ENCODE peak calls at places on chromosomes 6 and 20, in six cellular contexts. D is NCI-H2029 treated with DMSO at 0.1 percent for 48 hours, U is endothelial cell, T is cardiac muscle cell, S is RWPE1, V is nephron progenitor cell. W is an unnamed sample.

GRCh38 chr6:111566873-111567517 is 38.7 kb downstream of the TRAF3IP2 start:
- DNase-seq in D (peak; percentile 87), U (peak; percentile 61), T (no peak), S (no peak), V (peak; percentile 17), W (no peak)

GRCh38 chr6:147759088-147759487 is 250.6 kb downstream of the SAMD5 start:
- DNase-seq in D (no peak), U (no peak), T (no peak), S (no peak), V (no peak), W (peak; percentile 44)

GRCh38 chr6:43724914-43725642 is 37.5 kb upstream of the MRPS18A start:
- DNase-seq in D (peak; percentile 79), U (no peak), T (no peak), S (peak; percentile 93), V (no peak), W (peak; percentile 82)

GRCh38 chr6:69812746-69813427 is 16.1 kb upstream of the LMBRD1 start:
- DNase-seq in D (no peak), U (no peak), T (no peak), S (no peak), V (no peak), W (no peak)

GRCh38 chr20:46939031-46939430 is 44.4 kb downstream of the EYA2 start:
- DNase-seq in D (no peak), U (no peak), T (no peak), S (peak; percentile 74), V (no peak), W (no peak)

GRCh38 chr20:19376451-19376971 is 164.1 kb downstream of the SLC24A3 start:
- DNase-seq in D (no peak), U (no peak), T (no peak), S (no peak), V (no peak), W (no peak)

GRCh38 chr6:22752522-22752921 is 183.2 kb downstream of the HDGFL1 start:
- DNase-seq in D (no peak), U (no peak), T (no peak), S (no peak), V (no peak), W (no peak)

GRCh38 chr20:36823126-36823525 is 49.6 kb upstream of the DSN1 start:
- DNase-seq in D (peak; percentile 47), U (no peak), T (no peak), S (no peak), V (no peak), W (no peak)

GRCh38 chr20:1802385-1803215 is 92.6 kb upstream of the SIRPA start:
- DNase-seq in D (no peak), U (peak; percentile 86), T (peak; percentile 78), S (peak; percentile 73), V (peak; percentile 78), W (peak; percentile 85)

GRCh38 chr20:32539063-32539816 is 45.9 kb downstream of the NOL4L start:
- DNase-seq in D (no peak), U (no peak), T (no peak), S (no peak), V (no peak), W (no peak)

GRCh38 chr6:3568396-3569082 is 111.7 kb upstream of the SLC22A23 start:
- DNase-seq in D (peak; percentile 24), U (no peak), T (peak; percentile 83), S (no peak), V (no peak), W (no peak)

GRCh38 chr6:150119256-150119655 is 23.6 kb upstream of the PPP1R14C start:
- DNase-seq in D (no peak), U (no peak), T (no peak), S (no peak), V (no peak), W (no peak)

GRCh38 chr6:36378936-36379335 is 8.5 kb downstream of the ETV7 start:
- DNase-seq in D (no peak), U (no peak), T (no peak), S (no peak), V (no peak), W (no peak)

GRCh38 chr20:37956099-37956498 is 53.2 kb downstream of the VSTM2L start:
- DNase-seq in D (peak; percentile 86), U (no peak), T (no peak), S (no peak), V (no peak), W (peak; percentile 8)

GRCh38 chr20:37179671-37180524 is 550 bp upstream of the MROH8 start:
- DNase-seq in D (no peak), U (no peak), T (no peak), S (peak; percentile 75), V (no peak), W (peak; percentile 82)

GRCh38 chr6:29723666-29724588 is 693 bp downstream of the HLA-F start:
- DNase-seq in D (no peak), U (peak; percentile 35), T (peak; percentile 19), S (peak; percentile 30), V (peak; percentile 53), W (peak; percentile 23)

GRCh38 chr6:168935628-168936010 is 318.0 kb downstream of the THBS2 start:
- DNase-seq in D (no peak), U (no peak), T (no peak), S (no peak), V (no peak), W (no peak)

GRCh38 chr20:64212750-64213149 is 42.8 kb upstream of the PCMTD2 start:
- DNase-seq in D (no peak), U (no peak), T (no peak), S (no peak), V (no peak), W (peak; percentile 65)

GRCh38 chr20:37559312-37560027 is 31.8 kb upstream of the BLCAP start:
- DNase-seq in D (no peak), U (no peak), T (no peak), S (no peak), V (no peak), W (no peak)

GRCh38 chr20:50932881-50933280 is 1.6 kb upstream of the ADNP start:
- DNase-seq in D (no peak), U (no peak), T (no peak), S (no peak), V (no peak), W (peak; percentile 52)

GRCh38 chr6:79466222-79466834 is 70.9 kb downstream of the LCA5 start:
- DNase-seq in D (peak; percentile 35), U (no peak), T (no peak), S (peak; percentile 46), V (no peak), W (peak; percentile 56)

GRCh38 chr6:32852018-32852843 is 1.3 kb downstream of the TAP1 start:
- DNase-seq in D (no peak), U (no peak), T (no peak), S (peak; percentile 20), V (no peak), W (peak; percentile 58)

GRCh38 chr6:147204060-147204785 is at the start of gene STXBP5:
- DNase-seq in D (no peak), U (peak; percentile 64), T (peak; percentile 64), S (peak; percentile 53), V (peak; percentile 59), W (peak; percentile 75)

GRCh38 chr20:1310506-1311190 is 18.3 kb downstream of the SDCBP2 start:
- DNase-seq in D (no peak), U (no peak), T (no peak), S (no peak), V (no peak), W (no peak)

GRCh38 chr6:39792501-39793450 is 600 bp downstream of the DAAM2 start:
- DNase-seq in D (no peak), U (no peak), T (no peak), S (no peak), V (peak; percentile 21), W (peak; percentile 44)